ENCODE peak calls at places on chromosome 22, in six cellular contexts. U, O, P, Y, W and B are unnamed samples. For H3K27me3, the result is how much of the 10 kb centered on the place peaks cover.

GRCh38 chr22:28883917-28884753 is 763 bp downstream of the ZNRF3 start:
- DNase-seq in U (no peak), O (peak), P (peak), Y (no peak), W (no peak), B (no peak)

GRCh38 chr22:23115825-23116494 is 25.8 kb downstream of the RSPH14 start:
- DNase-seq in U (no peak), O (no peak), P (no peak), Y (no peak), W (no peak), B (no peak)

GRCh38 chr22:46650078-46650810 is 30.1 kb downstream of the GRAMD4 start:
- DNase-seq in U (no peak), O (peak), P (no peak), Y (no peak), W (no peak), B (no peak)

GRCh38 chr22:47281126-47282106 is 519.0 kb downstream of the TBC1D22A start:
- DNase-seq in U (no peak), O (no peak), P (no peak), Y (peak), W (no peak), B (peak)

GRCh38 chr22:43200031-43200430 is 13.1 kb upstream of the TTLL12 start:
- DNase-seq in U (no peak), O (no peak), P (no peak), Y (no peak), W (no peak), B (no peak)

GRCh38 chr22:25970996-25971811 is 198.1 kb upstream of the SEZ6L start:
- DNase-seq in U (no peak), O (no peak), P (no peak), Y (no peak), W (no peak), B (no peak)

GRCh38 chr22:42820075-42820763 is 36.9 kb downstream of the ARFGAP3 start:
- DNase-seq in U (no peak), O (peak), P (no peak), Y (peak), W (no peak), B (no peak)

GRCh38 chr22:41816871-41817270 is 16.0 kb upstream of the SREBF2 start:
- DNase-seq in U (no peak), O (no peak), P (no peak), Y (no peak), W (no peak), B (no peak)

GRCh38 chr22:29343313-29343805 is 27.9 kb upstream of the RASL10A start:
- DNase-seq in U (no peak), O (peak), P (peak), Y (peak), W (no peak), B (no peak)

GRCh38 chr22:44108076-44108475 is 72.6 kb upstream of the PARVG start:
- DNase-seq in U (no peak), O (no peak), P (no peak), Y (no peak), W (no peak), B (no peak)

GRCh38 chr22:30940655-30941362 is 27.8 kb downstream of the MORC2 start:
- DNase-seq in U (no peak), O (no peak), P (no peak), Y (no peak), W (no peak), B (no peak)

GRCh38 chr22:48936391-48936790 is 891.3 kb downstream of the BRD1 start:
- DNase-seq in U (no peak), O (no peak), P (no peak), Y (no peak), W (no peak), B (no peak)

GRCh38 chr22:39908737-39909136 is 7.9 kb downstream of the GRAP2 start:
- DNase-seq in U (no peak), O (no peak), P (no peak), Y (peak), W (no peak), B (no peak)

GRCh38 chr22:32584650-32585049 is 110.0 kb downstream of the FBXO7 start:
- DNase-seq in U (no peak), O (no peak), P (no peak), Y (peak), W (no peak), B (no peak)

GRCh38 chr22:49119551-49119952 is 708.1 kb downstream of the BRD1 start:
- DNase-seq in U (peak), O (no peak), P (peak), Y (no peak), W (no peak), B (no peak)

GRCh38 chr22:40046126-40046525 is 51.4 kb downstream of the FAM83F start:
- DNase-seq in U (no peak), O (no peak), P (no peak), Y (no peak), W (no peak), B (no peak)

GRCh38 chr22:47549741-47550340 is 787.4 kb downstream of the TBC1D22A start:
- DNase-seq in U (no peak), O (no peak), P (no peak), Y (no peak), W (no peak), B (no peak)

GRCh38 chr22:46956498-46957215 is 194.2 kb downstream of the TBC1D22A start:
- DNase-seq in U (no peak), O (no peak), P (no peak), Y (no peak), W (no peak), B (no peak)

GRCh38 chr22:49979587-49980264 is 19.2 kb downstream of the PIM3 start:
- DNase-seq in U (no peak), O (no peak), P (no peak), Y (no peak), W (no peak), B (no peak)

DNA sequence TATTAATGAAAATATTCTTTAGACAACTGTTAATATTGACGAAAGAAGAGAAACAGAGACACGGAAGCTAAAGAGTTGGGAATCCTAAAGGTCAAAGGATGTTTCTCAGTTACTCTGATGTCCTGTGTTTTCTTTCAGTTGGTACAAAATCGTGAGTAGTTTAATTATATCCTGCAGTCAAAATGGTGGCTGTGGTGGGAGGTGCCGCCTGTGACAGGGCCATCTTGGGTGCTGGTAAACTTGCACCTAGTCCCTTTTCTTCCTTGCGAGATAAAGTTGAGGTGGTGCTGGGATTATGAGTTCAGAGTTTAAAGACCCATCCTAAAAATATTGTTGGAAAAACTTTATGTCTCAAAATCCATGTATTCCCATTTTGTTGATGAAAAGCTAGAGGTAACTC is 2.2 kb downstream of the CECR2 start:
- DNase-seq in U (no peak), O (no peak), P (no peak), Y (no peak), W (no peak), B (no peak)
- H3K4me3 ChIP-seq in U (no peak), O (peak), P (peak), Y (no peak), W (no peak), B (peak)

GRCh38 chr22:37401401-37401859 is 25.8 kb downstream of the ELFN2 start:
- DNase-seq in U (no peak), O (no peak), P (peak), Y (peak), W (no peak), B (no peak)
- H3K27me3 ChIP-seq in U (under half), O (under half), P (under half), Y (under half), W (under half), B (under half)

DNA sequence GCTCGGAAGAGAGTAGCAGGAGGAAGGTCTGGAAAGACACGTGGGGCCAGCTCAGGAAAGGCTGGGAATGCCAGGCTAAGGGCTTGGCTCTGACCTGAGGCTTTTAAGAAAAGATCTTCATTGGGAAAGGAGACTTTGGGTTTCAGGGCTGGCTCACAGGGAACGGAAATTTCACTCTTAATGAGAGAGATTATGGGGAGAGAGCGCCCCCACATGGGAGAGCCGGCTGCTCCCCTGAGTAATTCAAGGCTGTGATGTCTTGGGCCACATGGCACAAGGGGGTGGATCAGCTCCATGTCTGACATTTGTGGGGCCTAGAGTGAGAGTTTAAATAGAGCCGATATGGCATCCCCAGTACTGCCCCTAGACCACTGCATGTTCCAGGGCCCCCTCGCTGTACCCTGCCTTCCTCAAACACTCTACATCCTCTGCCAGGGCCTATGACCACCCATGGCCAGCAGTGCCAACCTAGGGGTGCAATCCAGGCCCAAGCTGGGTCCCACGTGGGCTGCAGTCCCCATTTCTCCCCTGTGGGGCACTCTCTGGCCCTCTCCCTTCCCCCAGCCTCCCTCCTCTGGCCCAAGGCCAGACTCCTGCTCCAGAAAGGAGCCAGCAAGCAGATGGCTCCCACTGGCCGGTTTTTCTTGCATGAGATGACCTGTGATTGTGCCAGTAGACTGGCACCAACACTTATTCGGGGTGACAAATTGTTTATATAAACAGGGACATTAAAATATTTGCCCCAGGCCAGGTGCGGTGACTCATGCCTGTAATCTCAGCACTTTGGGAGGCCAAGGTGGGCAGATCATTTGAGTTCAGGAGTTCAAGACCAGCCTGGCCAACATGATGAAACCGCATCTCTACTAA is 75.2 kb downstream of the ISX start:
- DNase-seq in U (no peak), O (peak), P (no peak), Y (no peak), W (no peak), B (no peak)
- TF ChIP-seq CTCF in U (no peak), O (no peak), P (no peak), Y (no peak), W (no peak), B (no peak)

GRCh38 chr22:37328017-37328416 is 45.7 kb downstream of the CYTH4 start:
- DNase-seq in U (no peak), O (no peak), P (no peak), Y (peak), W (no peak), B (no peak)
- H3K4me3 ChIP-seq in U (no peak), O (no peak), P (no peak), Y (no peak), W (no peak), B (no peak)

GRCh38 chr22:27560781-27561180 is 240.8 kb downstream of the MN1 start:
- DNase-seq in U (no peak), O (no peak), P (no peak), Y (no peak), W (no peak), B (no peak)
- H3K27me3 ChIP-seq in U (under half), O (under half), P (under half), Y (under half), W (under half), B (under half)

GRCh38 chr22:27724706-27725105 is 76.8 kb downstream of the MN1 start:
- DNase-seq in U (no peak), O (no peak), P (no peak), Y (peak), W (no peak), B (no peak)

GRCh38 chr22:27723708-27724107 is 77.8 kb downstream of the MN1 start:
- DNase-seq in U (no peak), O (no peak), P (no peak), Y (no peak), W (no peak), B (no peak)

GRCh38 chr22:27724181-27724580 is 77.4 kb downstream of the MN1 start:
- DNase-seq in U (no peak), O (no peak), P (no peak), Y (no peak), W (no peak), B (no peak)

GRCh38 chr22:27720860-27721259 is 80.7 kb downstream of the MN1 start:
- DNase-seq in U (no peak), O (no peak), P (no peak), Y (no peak), W (no peak), B (peak)

DNA sequence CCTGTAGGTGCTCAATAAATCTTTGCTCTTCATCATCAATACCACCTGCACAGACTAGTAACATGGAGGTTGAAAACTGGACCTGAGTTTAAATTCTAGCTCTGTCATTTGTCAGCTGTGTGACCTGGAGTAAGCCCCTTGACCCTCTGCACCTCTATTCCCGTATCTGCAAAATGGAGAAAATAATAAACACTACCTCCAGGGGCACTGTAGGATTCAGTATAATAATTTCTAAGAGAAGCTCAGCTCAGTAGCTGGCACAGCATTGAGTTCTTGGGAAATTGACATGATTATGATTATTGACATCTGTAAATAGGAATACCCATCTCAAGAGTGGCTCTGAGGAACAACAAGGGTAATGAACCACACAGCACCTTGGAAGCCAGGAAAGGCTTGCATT is 78.4 kb downstream of the MN1 start:
- DNase-seq in U (no peak), O (no peak), P (no peak), Y (no peak), W (no peak), B (no peak)
- TF ChIP-seq CTCF in U (peak), O (peak), P (peak), Y (no peak), W (no peak), B (no peak)

GRCh38 chr22:27101288-27101687 is 443.9 kb downstream of the MIAT start:
- DNase-seq in U (no peak), O (no peak), P (no peak), Y (no peak), W (no peak), B (no peak)
- H3K4me3 ChIP-seq in U (peak), O (no peak), P (no peak), Y (no peak), W (no peak), B (no peak)